ENCODE peak calls at places on chromosomes 5 and 9, in five cellular contexts. One of them, this sample, is unnamed.

GRCh38 chr5:159916841-159917761 is 819 bp downstream of the ADRA1B start:
- DNase-seq in substantia nigra: no peak
- DNase-seq in psoas muscle: no peak
- DNase-seq in breast epithelium: no peak
- DNase-seq in body of pancreas: no peak
- DNase-seq in this sample: no peak

GRCh38 chr5:178672635-178673034 is 45.8 kb upstream of the CLK4 start:
- DNase-seq in substantia nigra: no peak
- DNase-seq in psoas muscle: no peak
- DNase-seq in breast epithelium: no peak
- DNase-seq in body of pancreas: no peak
- DNase-seq in this sample: no peak

GRCh38 chr5:154276932-154277331 is 86.4 kb downstream of the GALNT10 start:
- DNase-seq in substantia nigra: no peak
- DNase-seq in psoas muscle: peak; percentile 63
- DNase-seq in breast epithelium: no peak
- DNase-seq in body of pancreas: no peak
- DNase-seq in this sample: no peak

GRCh38 chr9:137045294-137046093 is 483 bp downstream of the NPDC1 start:
- DNase-seq in substantia nigra: no peak
- DNase-seq in psoas muscle: no peak
- DNase-seq in breast epithelium: no peak
- DNase-seq in body of pancreas: no peak
- DNase-seq in this sample: no peak

GRCh38 chr9:14616188-14616982 is 76.8 kb downstream of the ZDHHC21 start:
- DNase-seq in substantia nigra: no peak
- DNase-seq in psoas muscle: no peak
- DNase-seq in breast epithelium: no peak
- DNase-seq in body of pancreas: no peak
- DNase-seq in this sample: peak; percentile 83

GRCh38 chr9:90773593-90773992 is 28.0 kb upstream of the SYK start:
- DNase-seq in substantia nigra: no peak
- DNase-seq in psoas muscle: no peak
- DNase-seq in breast epithelium: no peak
- DNase-seq in body of pancreas: no peak
- DNase-seq in this sample: peak; percentile 88

GRCh38 chr9:14348241-14349140 is 34.5 kb upstream of the NFIB start:
- DNase-seq in substantia nigra: peak; percentile 29
- DNase-seq in psoas muscle: peak; percentile 43
- DNase-seq in breast epithelium: no peak
- DNase-seq in body of pancreas: no peak
- DNase-seq in this sample: no peak

GRCh38 chr9:109192732-109193361 is 25.8 kb upstream of the FRRS1L start:
- DNase-seq in substantia nigra: no peak
- DNase-seq in psoas muscle: no peak
- DNase-seq in breast epithelium: no peak
- DNase-seq in body of pancreas: peak; percentile 75
- DNase-seq in this sample: peak; percentile 57

GRCh38 chr5:9186069-9186468 is 359.8 kb downstream of the SEMA5A start:
- DNase-seq in substantia nigra: no peak
- DNase-seq in psoas muscle: no peak
- DNase-seq in breast epithelium: no peak
- DNase-seq in body of pancreas: no peak
- DNase-seq in this sample: no peak

GRCh38 chr5:163758283-163758711 is 252.9 kb downstream of the MAT2B start:
- DNase-seq in substantia nigra: no peak
- DNase-seq in psoas muscle: no peak
- DNase-seq in breast epithelium: no peak
- DNase-seq in body of pancreas: no peak
- DNase-seq in this sample: no peak

GRCh38 chr5:137708796-137709559 is 26.9 kb downstream of the KLHL3 start:
- DNase-seq in substantia nigra: no peak
- DNase-seq in psoas muscle: no peak
- DNase-seq in breast epithelium: no peak
- DNase-seq in body of pancreas: peak; percentile 15
- DNase-seq in this sample: no peak

GRCh38 chr9:119360237-119360636 is 9.0 kb downstream of the BRINP1 start:
- DNase-seq in substantia nigra: no peak
- DNase-seq in psoas muscle: no peak
- DNase-seq in breast epithelium: no peak
- DNase-seq in body of pancreas: no peak
- DNase-seq in this sample: no peak

GRCh38 chr9:19769213-19769612 is 19.6 kb downstream of the SLC24A2 start:
- DNase-seq in substantia nigra: no peak
- DNase-seq in psoas muscle: no peak
- DNase-seq in breast epithelium: no peak
- DNase-seq in body of pancreas: no peak
- DNase-seq in this sample: no peak

GRCh38 chr5:128271859-128272446 is 188.4 kb downstream of the SLC12A2 start:
- DNase-seq in substantia nigra: no peak
- DNase-seq in psoas muscle: no peak
- DNase-seq in breast epithelium: no peak
- DNase-seq in body of pancreas: no peak
- DNase-seq in this sample: no peak

GRCh38 chr5:64690417-64691151 is at the start of gene SHISAL2B:
- DNase-seq in substantia nigra: no peak
- DNase-seq in psoas muscle: no peak
- DNase-seq in breast epithelium: no peak
- DNase-seq in body of pancreas: no peak
- DNase-seq in this sample: no peak

GRCh38 chr9:99822596-99823391 is 1.1 kb downstream of the NR4A3 start:
- DNase-seq in substantia nigra: no peak
- DNase-seq in psoas muscle: peak; percentile 34
- DNase-seq in breast epithelium: no peak
- DNase-seq in body of pancreas: peak; percentile 44
- DNase-seq in this sample: peak; percentile 78

GRCh38 chr5:123875444-123876264 is 363.7 kb downstream of the CSNK1G3 start:
- DNase-seq in substantia nigra: peak; percentile 48
- DNase-seq in psoas muscle: no peak
- DNase-seq in breast epithelium: no peak
- DNase-seq in body of pancreas: peak; percentile 13
- DNase-seq in this sample: no peak

GRCh38 chr9:136333486-136333885 is 6.1 kb downstream of the GPSM1 start:
- DNase-seq in substantia nigra: no peak
- DNase-seq in psoas muscle: no peak
- DNase-seq in breast epithelium: no peak
- DNase-seq in body of pancreas: no peak
- DNase-seq in this sample: no peak

GRCh38 chr5:96747718-96748117 is 60.0 kb downstream of the ERAP1 start:
- DNase-seq in substantia nigra: no peak
- DNase-seq in psoas muscle: no peak
- DNase-seq in breast epithelium: no peak
- DNase-seq in body of pancreas: no peak
- DNase-seq in this sample: no peak

GRCh38 chr9:113580041-113580953 is 116.8 kb downstream of the RGS3 start:
- DNase-seq in substantia nigra: no peak
- DNase-seq in psoas muscle: peak; percentile 77
- DNase-seq in breast epithelium: peak; percentile 88
- DNase-seq in body of pancreas: peak; percentile 91
- DNase-seq in this sample: peak; percentile 68

GRCh38 chr9:88266416-88266815 is 121.8 kb upstream of the SPIN1 start:
- DNase-seq in substantia nigra: no peak
- DNase-seq in psoas muscle: no peak
- DNase-seq in breast epithelium: no peak
- DNase-seq in body of pancreas: no peak
- DNase-seq in this sample: no peak

GRCh38 chr5:106610041-106610440 is 1060.7 kb downstream of the EFNA5 start:
- DNase-seq in substantia nigra: no peak
- DNase-seq in psoas muscle: no peak
- DNase-seq in breast epithelium: no peak
- DNase-seq in body of pancreas: no peak
- DNase-seq in this sample: no peak

GRCh38 chr9:37061763-37062162 is 27.7 kb upstream of the PAX5 start:
- DNase-seq in substantia nigra: no peak
- DNase-seq in psoas muscle: no peak
- DNase-seq in breast epithelium: no peak
- DNase-seq in body of pancreas: no peak
- DNase-seq in this sample: no peak

GRCh38 chr9:114108016-114108833 is 9.1 kb upstream of the KIF12 start:
- DNase-seq in substantia nigra: peak; percentile 39
- DNase-seq in psoas muscle: peak; percentile 71
- DNase-seq in breast epithelium: peak; percentile 46
- DNase-seq in body of pancreas: peak; percentile 87
- DNase-seq in this sample: peak; percentile 87

GRCh38 chr5:102226321-102226720 is 69.8 kb downstream of the SLCO4C1 start:
- DNase-seq in substantia nigra: no peak
- DNase-seq in psoas muscle: no peak
- DNase-seq in breast epithelium: no peak
- DNase-seq in body of pancreas: no peak
- DNase-seq in this sample: no peak
- H3K27ac ChIP-seq in substantia nigra: no peak overlapping the region
- H3K27ac ChIP-seq in psoas muscle: no peak overlapping the region
- H3K27ac ChIP-seq in breast epithelium: no peak overlapping the region
- H3K27ac ChIP-seq in body of pancreas: no peak overlapping the region
- H3K27ac ChIP-seq in this sample: no peak overlapping the region

GRCh38 chr9:94802795-94803194 is 76.3 kb downstream of the AOPEP start:
- DNase-seq in substantia nigra: no peak
- DNase-seq in psoas muscle: no peak
- DNase-seq in breast epithelium: no peak
- DNase-seq in body of pancreas: no peak
- DNase-seq in this sample: no peak
- H3K27ac ChIP-seq in substantia nigra: no peak overlapping the region
- H3K27ac ChIP-seq in psoas muscle: no peak overlapping the region
- H3K27ac ChIP-seq in breast epithelium: peak overlapping the region; percentile 57
- H3K27ac ChIP-seq in body of pancreas: no peak overlapping the region
- H3K27ac ChIP-seq in this sample: peak overlapping the region; percentile 64

GRCh38 chr5:172694061-172694460 is 53.0 kb downstream of the NEURL1B start:
- DNase-seq in substantia nigra: no peak
- DNase-seq in psoas muscle: no peak
- DNase-seq in breast epithelium: no peak
- DNase-seq in body of pancreas: no peak
- DNase-seq in this sample: no peak

GRCh38 chr5:172697123-172698121 is 56.4 kb downstream of the NEURL1B start:
- DNase-seq in substantia nigra: peak; percentile 35
- DNase-seq in psoas muscle: peak; percentile 85
- DNase-seq in breast epithelium: peak; percentile 82
- DNase-seq in body of pancreas: peak; percentile 90
- DNase-seq in this sample: peak; percentile 90

GRCh38 chr5:172694541-172694940 is 53.5 kb downstream of the NEURL1B start:
- DNase-seq in substantia nigra: no peak
- DNase-seq in psoas muscle: no peak
- DNase-seq in breast epithelium: no peak
- DNase-seq in body of pancreas: no peak
- DNase-seq in this sample: no peak

GRCh38 chr5:172695431-172696054 is 54.5 kb downstream of the NEURL1B start:
- DNase-seq in substantia nigra: no peak
- DNase-seq in psoas muscle: no peak
- DNase-seq in breast epithelium: no peak
- DNase-seq in body of pancreas: no peak
- DNase-seq in this sample: no peak

GRCh38 chr5:172696171-172696849 is 55.2 kb downstream of the NEURL1B start:
- DNase-seq in substantia nigra: no peak
- DNase-seq in psoas muscle: peak; percentile 65
- DNase-seq in breast epithelium: no peak
- DNase-seq in body of pancreas: no peak
- DNase-seq in this sample: no peak
- H3K27ac ChIP-seq in substantia nigra: no peak overlapping the region
- H3K27ac ChIP-seq in psoas muscle: peak overlapping the region; percentile 61
- H3K27ac ChIP-seq in breast epithelium: peak overlapping the region; percentile 85
- H3K27ac ChIP-seq in body of pancreas: no peak overlapping the region
- H3K27ac ChIP-seq in this sample: no peak overlapping the region

DNA sequence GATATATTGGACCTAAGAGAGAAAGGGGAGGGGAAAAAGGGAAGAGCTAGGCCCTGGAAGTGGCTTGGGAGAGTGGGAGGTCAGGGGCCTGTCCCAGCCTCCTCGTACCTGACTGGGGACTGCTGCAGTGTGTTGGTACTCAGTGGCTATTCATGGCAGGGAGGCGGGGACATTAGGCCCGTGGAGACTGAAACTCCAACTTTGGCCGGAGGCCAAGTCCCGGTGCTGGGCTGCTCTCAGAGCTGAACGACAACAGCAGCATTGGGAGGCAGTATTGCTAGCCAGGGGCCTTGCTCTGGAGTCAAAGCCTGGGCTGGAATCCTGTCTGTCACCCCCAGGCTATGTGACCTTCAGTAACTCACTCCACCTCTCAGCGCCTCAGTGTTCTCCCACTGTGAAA is 37.8 kb downstream of the NEURL1B start:
- DNase-seq in substantia nigra: peak; percentile 32
- DNase-seq in psoas muscle: peak; percentile 55
- DNase-seq in breast epithelium: peak; percentile 21
- DNase-seq in body of pancreas: peak; percentile 37
- DNase-seq in this sample: no peak
- H3K27ac ChIP-seq in substantia nigra: peak overlapping the region; percentile 33
- H3K27ac ChIP-seq in psoas muscle: peak overlapping the region; percentile 4
- H3K27ac ChIP-seq in breast epithelium: peak overlapping the region; percentile 40
- H3K27ac ChIP-seq in body of pancreas: no peak overlapping the region
- H3K27ac ChIP-seq in this sample: no peak overlapping the region

GRCh38 chr5:135133698-135134515 is 99.9 kb upstream of the PITX1 start:
- DNase-seq in substantia nigra: no peak
- DNase-seq in psoas muscle: no peak
- DNase-seq in breast epithelium: no peak
- DNase-seq in body of pancreas: no peak
- DNase-seq in this sample: no peak
- H3K27ac ChIP-seq in substantia nigra: no peak overlapping the region
- H3K27ac ChIP-seq in psoas muscle: no peak overlapping the region
- H3K27ac ChIP-seq in breast epithelium: no peak overlapping the region
- H3K27ac ChIP-seq in body of pancreas: no peak overlapping the region
- H3K27ac ChIP-seq in this sample: no peak overlapping the region

GRCh38 chr5:140550147-140551079 is 3.0 kb downstream of the EIF4EBP3 start:
- DNase-seq in substantia nigra: no peak
- DNase-seq in psoas muscle: no peak
- DNase-seq in breast epithelium: no peak
- DNase-seq in body of pancreas: no peak
- DNase-seq in this sample: no peak
- H3K27ac ChIP-seq in substantia nigra: no peak overlapping the region
- H3K27ac ChIP-seq in psoas muscle: peak overlapping the region; percentile 98
- H3K27ac ChIP-seq in breast epithelium: peak overlapping the region; percentile 100
- H3K27ac ChIP-seq in body of pancreas: peak overlapping the region; percentile 98
- H3K27ac ChIP-seq in this sample: no peak overlapping the region

GRCh38 chr5:119582987-119583386 is 46.4 kb upstream of the FAM170A start:
- DNase-seq in substantia nigra: no peak
- DNase-seq in psoas muscle: no peak
- DNase-seq in breast epithelium: no peak
- DNase-seq in body of pancreas: no peak
- DNase-seq in this sample: no peak

GRCh38 chr5:119578937-119579336 is 50.4 kb upstream of the FAM170A start:
- DNase-seq in substantia nigra: no peak
- DNase-seq in psoas muscle: no peak
- DNase-seq in breast epithelium: no peak
- DNase-seq in body of pancreas: peak; percentile 45
- DNase-seq in this sample: peak; percentile 90

GRCh38 chr5:119583684-119584083 is 45.7 kb upstream of the FAM170A start:
- DNase-seq in substantia nigra: no peak
- DNase-seq in psoas muscle: no peak
- DNase-seq in breast epithelium: no peak
- DNase-seq in body of pancreas: no peak
- DNase-seq in this sample: no peak
- H3K27ac ChIP-seq in substantia nigra: no peak overlapping the region
- H3K27ac ChIP-seq in psoas muscle: no peak overlapping the region
- H3K27ac ChIP-seq in breast epithelium: no peak overlapping the region
- H3K27ac ChIP-seq in body of pancreas: no peak overlapping the region
- H3K27ac ChIP-seq in this sample: no peak overlapping the region